ENCODE peak calls at places on chromosomes 1 and 21, in ten cellular contexts. V is nephron progenitor cell; N is fibroblast of lung; G is CD4-positive, alpha-beta T cell; F is tibial artery; A is retinal pigment epithelial cell; L is fibroblast of villous mesenchyme; Q is psoas muscle; J is neural crest cell; X is uterus. Y is an unnamed sample.

GRCh38 chr1:37593726-37594125 is 2.0 kb downstream of the GNL2 start:
- DNase-seq in V (no peak), N (no peak), G (no peak), F (no peak), A (no peak), L (no peak), Q (no peak), J (no peak), X (no peak), Y (no peak)

GRCh38 chr1:206001476-206001888 is 1.7 kb downstream of the RAB7B start:
- DNase-seq in V (no peak), N (peak; percentile 99), G (no peak), F (peak; percentile 73), A (peak; percentile 79), L (peak; percentile 90), Q (no peak), J (no peak), X (peak; percentile 48), Y (no peak)

GRCh38 chr1:24996983-24997893 is 67.2 kb upstream of the RUNX3 start:
- DNase-seq in V (no peak), N (no peak), G (no peak), F (no peak), A (no peak), L (no peak), Q (peak; percentile 44), J (no peak), X (no peak), Y (no peak)

GRCh38 chr1:231354330-231355020 is 16.4 kb downstream of the SPRTN start:
- DNase-seq in V (no peak), N (peak; percentile 48), G (no peak), F (no peak), A (no peak), L (peak; percentile 62), Q (no peak), J (no peak), X (no peak), Y (no peak)

GRCh38 chr21:38380391-38381137 is 117.7 kb downstream of the ERG start:
- DNase-seq in V (no peak), N (peak; percentile 25), G (no peak), F (no peak), A (no peak), L (peak; percentile 17), Q (no peak), J (no peak), X (no peak), Y (no peak)

GRCh38 chr1:159581422-159581821 is 6.2 kb upstream of the APCS start:
- DNase-seq in V (no peak), N (no peak), G (no peak), F (no peak), A (no peak), L (no peak), Q (no peak), J (no peak), X (no peak), Y (no peak)

GRCh38 chr1:23701310-23701709 is 9.7 kb downstream of the RPL11 start:
- DNase-seq in V (no peak), N (no peak), G (no peak), F (no peak), A (no peak), L (no peak), Q (no peak), J (no peak), X (no peak), Y (no peak)

GRCh38 chr21:44940116-44940631 is 345 bp downstream of the SLX9 start:
- DNase-seq in V (no peak), N (no peak), G (no peak), F (no peak), A (no peak), L (peak; percentile 24), Q (no peak), J (no peak), X (no peak), Y (no peak)

GRCh38 chr1:67188137-67188536 is 21.9 kb downstream of the IL23R start:
- DNase-seq in V (no peak), N (no peak), G (no peak), F (no peak), A (no peak), L (no peak), Q (no peak), J (no peak), X (no peak), Y (no peak)

GRCh38 chr1:37945743-37946702 is 830 bp downstream of the INPP5B start:
- DNase-seq in V (peak; percentile 21), N (peak; percentile 85), G (no peak), F (peak; percentile 90), A (peak; percentile 17), L (peak; percentile 96), Q (peak; percentile 84), J (no peak), X (peak; percentile 68), Y (no peak)

GRCh38 chr1:63327417-63328139 is 5.2 kb downstream of the FOXD3 start:
- DNase-seq in V (peak; percentile 85), N (peak; percentile 30), G (no peak), F (no peak), A (no peak), L (peak; percentile 57), Q (peak; percentile 69), J (peak; percentile 90), X (no peak), Y (peak; percentile 41)

GRCh38 chr1:97758589-97759057 is 162.2 kb downstream of the DPYD start:
- DNase-seq in V (no peak), N (peak; percentile 65), G (no peak), F (no peak), A (no peak), L (no peak), Q (no peak), J (no peak), X (no peak), Y (no peak)

GRCh38 chr1:85628791-85629531 is 48.4 kb downstream of the CCN1 start:
- DNase-seq in V (no peak), N (peak; percentile 92), G (no peak), F (peak; percentile 82), A (no peak), L (peak; percentile 92), Q (peak; percentile 58), J (no peak), X (no peak), Y (peak; percentile 95)

GRCh38 chr1:36737767-36738166 is 255.1 kb upstream of the CSF3R start:
- DNase-seq in V (no peak), N (no peak), G (no peak), F (peak; percentile 16), A (no peak), L (no peak), Q (no peak), J (no peak), X (no peak), Y (no peak)

GRCh38 chr1:116879478-116880133 is 30.1 kb upstream of the PTGFRN start:
- DNase-seq in V (no peak), N (no peak), G (no peak), F (no peak), A (no peak), L (no peak), Q (no peak), J (no peak), X (no peak), Y (no peak)

GRCh38 chr1:31936278-31936965 is 1.7 kb downstream of the PTP4A2 start:
- DNase-seq in V (no peak), N (peak; percentile 11), G (no peak), F (no peak), A (no peak), L (peak; percentile 38), Q (no peak), J (no peak), X (no peak), Y (no peak)

GRCh38 chr1:31938184-31938975 is at the start of gene PTP4A2:
- DNase-seq in V (peak; percentile 93), N (peak; percentile 88), G (peak; percentile 61), F (peak; percentile 96), A (peak; percentile 83), L (peak; percentile 96), Q (peak; percentile 97), J (peak; percentile 86), X (peak; percentile 92), Y (peak; percentile 92)

GRCh38 chr1:31937300-31938183 is 626 bp downstream of the PTP4A2 start:
- DNase-seq in V (peak; percentile 74), N (peak; percentile 63), G (peak; percentile 71), F (peak; percentile 91), A (no peak), L (peak; percentile 79), Q (peak; percentile 92), J (peak; percentile 43), X (peak; percentile 84), Y (no peak)

GRCh38 chr1:31936966-31937299 is 1.2 kb downstream of the PTP4A2 start:
- DNase-seq in V (no peak), N (no peak), G (no peak), F (no peak), A (no peak), L (no peak), Q (no peak), J (no peak), X (no peak), Y (no peak)

GRCh38 chr1:31939484-31940329 is 1.5 kb upstream of the PTP4A2 start:
- DNase-seq in V (peak; percentile 56), N (peak; percentile 91), G (peak; percentile 73), F (no peak), A (peak; percentile 83), L (peak; percentile 95), Q (peak; percentile 72), J (no peak), X (peak; percentile 80), Y (no peak)
- TF ChIP-seq CTCF in V (peak; percentile 33), N (peak; percentile 52), G (peak; percentile 71), F (no peak), A (peak; percentile 78), L (peak; percentile 66), Q (peak; percentile 47), J (peak; percentile 59), X (peak; percentile 57), Y (no peak)

GRCh38 chr1:226302731-226303130 is 6.2 kb downstream of the LIN9 start:
- DNase-seq in V (no peak), N (no peak), G (no peak), F (no peak), A (no peak), L (no peak), Q (no peak), J (no peak), X (no peak), Y (no peak)
- TF ChIP-seq CTCF in V (no peak), N (no peak), G (no peak), F (no peak), A (no peak), L (no peak), Q (no peak), J (no peak), X (no peak), Y (no peak)

GRCh38 chr1:227317541-227318002 is 720 bp downstream of the CDC42BPA start:
- DNase-seq in V (peak; percentile 63), N (peak; percentile 65), G (no peak), F (peak; percentile 71), A (peak; percentile 13), L (peak; percentile 82), Q (peak; percentile 55), J (peak; percentile 64), X (peak; percentile 43), Y (no peak)
- TF ChIP-seq CTCF in V (no peak), N (peak; percentile 32), G (no peak), F (no peak), A (peak; percentile 22), L (peak; percentile 30), Q (peak; percentile 7), J (peak; percentile 53), X (peak; percentile 14), Y (no peak)

DNA sequence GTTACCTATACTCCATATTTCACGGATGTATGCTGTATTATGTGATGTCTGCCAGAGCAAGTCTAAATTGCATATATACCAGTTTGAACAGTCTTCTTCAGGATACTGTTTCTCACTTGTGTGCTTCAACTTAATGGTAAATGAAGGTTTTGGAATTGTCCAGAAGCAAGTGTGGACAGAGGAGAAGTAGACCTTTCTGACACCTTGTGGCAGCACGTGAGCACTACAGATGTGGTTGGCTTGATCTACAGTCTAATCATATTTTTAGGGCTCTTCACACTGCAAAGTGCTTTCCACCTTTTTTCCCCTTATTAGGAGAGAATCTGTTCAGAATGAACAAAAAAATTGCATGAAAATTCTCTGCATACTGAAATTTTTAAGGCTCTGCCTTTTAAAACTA is 10.9 kb downstream of the MORC3 start:
- DNase-seq in V (peak; percentile 19), N (peak; percentile 42), G (peak; percentile 54), F (no peak), A (no peak), L (peak; percentile 69), Q (no peak), J (peak; percentile 13), X (peak; percentile 32), Y (no peak)
- TF ChIP-seq CTCF in V (peak; percentile 53), N (peak; percentile 77), G (peak; percentile 80), F (peak; percentile 64), A (peak; percentile 78), L (peak; percentile 78), Q (peak; percentile 63), J (peak; percentile 79), X (peak; percentile 61), Y (peak; percentile 67)

Y was measured in Panc1.